ENCODE peak calls at places on chromosomes 6 and 20, in ten cellular contexts. D is GM12865, T is NCI-H1048, M is astrocyte of the cerebellum, A is HFF-Myc, I is nephron progenitor cell, J is GOT3, U is AG09309, O is SW 1271, W is ELF-1. K is an unnamed sample.

GRCh38 chr6:34056301-34056700 is 89.6 kb downstream of the GRM4 start:
- DNase-seq in D (peak), T (no peak), M (no peak), A (peak), I (peak), J (no peak), U (peak), O (no peak), W (peak), K (no peak)

GRCh38 chr6:105646391-105646867 is 243.5 kb upstream of the PREP start:
- DNase-seq in D (peak), T (no peak), M (no peak), A (no peak), I (no peak), J (no peak), U (no peak), O (no peak), W (no peak), K (no peak)

GRCh38 chr6:106077170-106077569 is 9.0 kb upstream of the PRDM1 start:
- DNase-seq in D (no peak), T (no peak), M (no peak), A (no peak), I (no peak), J (no peak), U (no peak), O (no peak), W (no peak), K (no peak)

GRCh38 chr20:62598761-62599194 is 43.5 kb upstream of the SLCO4A1 start:
- DNase-seq in D (peak), T (peak), M (no peak), A (no peak), I (no peak), J (no peak), U (no peak), O (no peak), W (no peak), K (no peak)

GRCh38 chr6:144723431-144723830 is 438.3 kb downstream of the UTRN start:
- DNase-seq in D (no peak), T (no peak), M (no peak), A (no peak), I (no peak), J (no peak), U (no peak), O (no peak), W (no peak), K (no peak)

GRCh38 chr6:158991017-158991723 is 8.8 kb downstream of the RSPH3 start:
- DNase-seq in D (peak), T (no peak), M (no peak), A (no peak), I (no peak), J (no peak), U (no peak), O (no peak), W (no peak), K (no peak)

GRCh38 chr6:100261486-100261885 is 203.2 kb downstream of the SIM1 start:
- DNase-seq in D (peak), T (no peak), M (no peak), A (no peak), I (no peak), J (no peak), U (no peak), O (no peak), W (no peak), K (no peak)

GRCh38 chr6:168851460-168852103 is 402.1 kb downstream of the THBS2 start:
- DNase-seq in D (no peak), T (no peak), M (no peak), A (no peak), I (no peak), J (no peak), U (no peak), O (no peak), W (no peak), K (no peak)

GRCh38 chr20:4666001-4666470 is 55.7 kb upstream of the PRND start:
- DNase-seq in D (peak), T (no peak), M (no peak), A (no peak), I (no peak), J (no peak), U (no peak), O (peak), W (no peak), K (no peak)

GRCh38 chr6:150922137-150922536 is 56.6 kb downstream of the MTHFD1L start:
- DNase-seq in D (no peak), T (no peak), M (no peak), A (no peak), I (no peak), J (no peak), U (no peak), O (no peak), W (no peak), K (no peak)

GRCh38 chr6:167827062-167827587 is 414 bp downstream of the AFDN start:
- DNase-seq in D (peak), T (no peak), M (no peak), A (no peak), I (no peak), J (no peak), U (no peak), O (no peak), W (peak), K (no peak)

GRCh38 chr20:33945391-33946079 is 48.2 kb upstream of the RALY start:
- DNase-seq in D (no peak), T (no peak), M (no peak), A (no peak), I (no peak), J (no peak), U (peak), O (no peak), W (no peak), K (no peak)

GRCh38 chr20:2596673-2597279 is 55.7 kb upstream of the NOP56 start:
- DNase-seq in D (no peak), T (no peak), M (no peak), A (peak), I (no peak), J (no peak), U (no peak), O (no peak), W (no peak), K (no peak)

GRCh38 chr20:37945034-37945660 is 42.2 kb downstream of the VSTM2L start:
- DNase-seq in D (no peak), T (no peak), M (no peak), A (no peak), I (no peak), J (no peak), U (no peak), O (no peak), W (no peak), K (no peak)

GRCh38 chr20:36454664-36455427 is 86.5 kb upstream of the MYL9 start:
- DNase-seq in D (no peak), T (no peak), M (no peak), A (no peak), I (peak), J (no peak), U (no peak), O (no peak), W (peak), K (peak)

GRCh38 chr6:32825966-32826365 is 9.2 kb upstream of the HLA-DOB start:
- DNase-seq in D (no peak), T (no peak), M (peak), A (no peak), I (no peak), J (no peak), U (peak), O (no peak), W (no peak), K (peak)

GRCh38 chr6:22349051-22349450 is 52.2 kb upstream of the PRL start:
- DNase-seq in D (no peak), T (no peak), M (no peak), A (no peak), I (no peak), J (no peak), U (no peak), O (no peak), W (peak), K (no peak)

GRCh38 chr6:15305496-15305895 is 59.6 kb downstream of the JARID2 start:
- DNase-seq in D (peak), T (no peak), M (no peak), A (no peak), I (no peak), J (no peak), U (no peak), O (no peak), W (no peak), K (no peak)

GRCh38 chr6:138278326-138278725 is 60.0 kb upstream of the PBOV1 start:
- DNase-seq in D (peak), T (no peak), M (no peak), A (no peak), I (peak), J (no peak), U (no peak), O (no peak), W (peak), K (peak)

GRCh38 chr6:11333292-11333849 is 100.9 kb upstream of the NEDD9 start:
- DNase-seq in D (no peak), T (no peak), M (no peak), A (no peak), I (no peak), J (no peak), U (no peak), O (no peak), W (no peak), K (peak)

K was measured in G401.